ENCODE peak calls at places on chromosomes 4 and X, in eight cellular contexts. O is activated naive CD8-positive, alpha-beta T cell treated with anti-CD3 and anti-CD28 coated beads, Interleukin-2, amount 50 U/mL, for 24 hours; N is HEK293T; U is AG09309; B is amniotic epithelial cell; P is AG08395; E is Right ventricle myocardium superior; A is A549. Z is an unnamed sample.

GRCh38 chr4:79225360-79225759 is 100.5 kb downstream of the NAA11 start:
- DNase-seq in O (no peak), N (no peak), U (no peak), B (no peak), P (no peak), E (no peak), A (no peak), Z (no peak)

GRCh38 chr4:103499094-103499493 is 220.7 kb downstream of the TACR3 start:
- DNase-seq in O (no peak), N (no peak), U (no peak), B (peak), P (no peak), E (no peak), A (no peak), Z (no peak)

GRCh38 chr4:77451530-77451929 is 154.1 kb upstream of the CXCL13 start:
- DNase-seq in O (no peak), N (no peak), U (no peak), B (peak), P (no peak), E (no peak), A (no peak), Z (no peak)

GRCh38 chrX:132480581-132481203 is 8.1 kb downstream of the MBNL3 start:
- DNase-seq in O (peak), N (no peak), U (peak), B (peak), P (peak), E (no peak), A (no peak), Z (no peak)

GRCh38 chr4:2901186-2901585 is 57.5 kb downstream of the ADD1 start:
- DNase-seq in O (no peak), N (no peak), U (no peak), B (no peak), P (no peak), E (no peak), A (no peak), Z (no peak)

GRCh38 chrX:64975989-64976672 is at the start of gene ZC4H2:
- DNase-seq in O (peak), N (peak), U (peak), B (peak), P (peak), E (peak), A (peak), Z (peak)

GRCh38 chr4:106671711-106672110 is 303.1 kb upstream of the GIMD1 start:
- DNase-seq in O (no peak), N (no peak), U (no peak), B (peak), P (no peak), E (no peak), A (no peak), Z (no peak)

GRCh38 chrX:49912866-49913265 is 9.5 kb upstream of the CLCN5 start:
- DNase-seq in O (no peak), N (no peak), U (no peak), B (no peak), P (no peak), E (no peak), A (no peak), Z (no peak)

GRCh38 chrX:150377010-150377409 is 13.9 kb downstream of the MAMLD1 start:
- DNase-seq in O (no peak), N (no peak), U (no peak), B (no peak), P (no peak), E (no peak), A (no peak), Z (no peak)

GRCh38 chrX:124018031-124018430 is 56.5 kb downstream of the STAG2 start:
- DNase-seq in O (no peak), N (no peak), U (no peak), B (no peak), P (no peak), E (no peak), A (no peak), Z (no peak)

GRCh38 chrX:16963216-16963615 is 16.8 kb downstream of the REPS2 start:
- DNase-seq in O (no peak), N (no peak), U (no peak), B (no peak), P (no peak), E (no peak), A (no peak), Z (no peak)

GRCh38 chrX:80879916-80880315 is 70.2 kb upstream of the BRWD3 start:
- DNase-seq in O (no peak), N (no peak), U (peak), B (no peak), P (peak), E (no peak), A (no peak), Z (no peak)

GRCh38 chr4:156472624-156473023 is 499.0 kb downstream of the PDGFC start:
- DNase-seq in O (no peak), N (no peak), U (no peak), B (peak), P (no peak), E (no peak), A (no peak), Z (no peak)

GRCh38 chr4:41635441-41635840 is 97.5 kb downstream of the LIMCH1 start:
- DNase-seq in O (no peak), N (no peak), U (no peak), B (no peak), P (no peak), E (no peak), A (no peak), Z (no peak)

GRCh38 chrX:75273483-75273882 is 402 bp upstream of the UPRT start:
- DNase-seq in O (peak), N (no peak), U (no peak), B (peak), P (no peak), E (no peak), A (no peak), Z (no peak)

GRCh38 chrX:125096469-125096868 is 223.2 kb upstream of the TEX13C start:
- DNase-seq in O (no peak), N (no peak), U (no peak), B (no peak), P (no peak), E (no peak), A (no peak), Z (no peak)

GRCh38 chr4:186829740-186830449 is 106.2 kb upstream of the FAT1 start:
- DNase-seq in O (no peak), N (no peak), U (peak), B (peak), P (no peak), E (no peak), A (no peak), Z (no peak)

GRCh38 chr4:101345271-101345595 is 2.1 kb downstream of the PPP3CA start:
- DNase-seq in O (peak), N (no peak), U (no peak), B (peak), P (no peak), E (no peak), A (no peak), Z (no peak)

GRCh38 chrX:97399400-97399799 is 515.7 kb downstream of the RPA4 start:
- DNase-seq in O (no peak), N (no peak), U (no peak), B (peak), P (peak), E (no peak), A (peak), Z (no peak)

GRCh38 chr4:89305712-89306437 is 1.7 kb downstream of the GPRIN3 start:
- DNase-seq in O (no peak), N (no peak), U (no peak), B (peak), P (peak), E (no peak), A (no peak), Z (no peak)

GRCh38 chr4:30952526-30953219 is 232.5 kb downstream of the PCDH7 start:
- DNase-seq in O (no peak), N (no peak), U (no peak), B (peak), P (no peak), E (no peak), A (no peak), Z (no peak)

GRCh38 chr4:104901438-104901837 is 245.2 kb upstream of the TET2 start:
- DNase-seq in O (no peak), N (no peak), U (no peak), B (no peak), P (no peak), E (no peak), A (no peak), Z (no peak)

GRCh38 chrX:48800574-48801280 is 1.1 kb upstream of the HDAC6 start:
- DNase-seq in O (peak), N (no peak), U (no peak), B (no peak), P (no peak), E (no peak), A (no peak), Z (no peak)

GRCh38 chr4:74503580-74503979 is 58.6 kb downstream of the AREG start:
- DNase-seq in O (no peak), N (no peak), U (no peak), B (peak), P (no peak), E (no peak), A (no peak), Z (no peak)

GRCh38 chr4:139245590-139245989 is 34.4 kb downstream of the MGARP start:
- DNase-seq in O (no peak), N (no peak), U (no peak), B (no peak), P (peak), E (no peak), A (no peak), Z (no peak)

GRCh38 chr4:125787707-125788106 is 473.0 kb downstream of the FAT4 start:
- DNase-seq in O (no peak), N (no peak), U (no peak), B (no peak), P (no peak), E (no peak), A (no peak), Z (no peak)

GRCh38 chr4:154982187-154983047 is 201.3 kb downstream of the RBM46 start:
- DNase-seq in O (peak), N (peak), U (no peak), B (peak), P (peak), E (peak), A (peak), Z (peak)

GRCh38 chrX:125378205-125378604 is 58.5 kb downstream of the TEX13C start:
- DNase-seq in O (no peak), N (no peak), U (no peak), B (no peak), P (no peak), E (no peak), A (no peak), Z (no peak)

GRCh38 chrX:108763559-108763958 is 27.2 kb upstream of the IRS4 start:
- DNase-seq in O (no peak), N (no peak), U (no peak), B (no peak), P (no peak), E (no peak), A (no peak), Z (no peak)

Z was measured in iPS-NIHi11.